ENCODE peak calls at places on chromosomes 11 and 22, in five cellular contexts. T is pancreas; X is activated CD8-positive, alpha-beta memory T cell treated with anti-CD3 and anti-CD28 coated beads for 48 hours; A is stimulated activated CD4-positive, alpha-beta T cell treated with anti-CD3 and anti-CD28 coated beads, Interleukin-2, amount 100 ng/mL, for 48 hours; G is cardiac septum. B is an unnamed sample.

GRCh38 chr11:8689726-8690255 is 7.2 kb downstream of the RPL27A start:
- DNase-seq in T (no peak), G (no peak), X (no peak), A (no peak), B (no peak)

GRCh38 chr22:45896153-45896951 is 80.6 kb downstream of the WNT7B start:
- DNase-seq in A (no peak), T (peak), X (no peak), G (no peak), B (no peak)

GRCh38 chr22:38172489-38173155 is 9.0 kb downstream of the PLA2G6 start:
- DNase-seq in A (no peak), T (peak), X (peak), G (no peak), B (no peak)

GRCh38 chr11:13963949-13964770 is 1.6 kb downstream of the SPON1 start:
- DNase-seq in A (peak), T (no peak), X (no peak), G (no peak), B (no peak)

GRCh38 chr11:134468081-134468668 is 56.1 kb upstream of the B3GAT1 start:
- DNase-seq in X (no peak), G (no peak), A (no peak), T (no peak), B (no peak)

GRCh38 chr11:44528103-44528502 is 37.4 kb upstream of the CD82 start:
- DNase-seq in T (no peak), X (no peak), G (no peak), A (no peak), B (no peak)

GRCh38 chr11:120599816-120600420 is 88.4 kb downstream of the GRIK4 start:
- DNase-seq in X (no peak), T (no peak), G (peak), A (no peak), B (no peak)

GRCh38 chr11:124669193-124669592 is 4.3 kb downstream of the SIAE start:
- DNase-seq in A (peak), T (no peak), G (no peak), X (no peak), B (no peak)

GRCh38 chr22:17773606-17774205 is 563 bp downstream of the BID start:
- DNase-seq in X (peak), G (no peak), A (peak), T (peak), B (no peak)

GRCh38 chr11:113906038-113906437 is 1.4 kb downstream of the HTR3B start:
- DNase-seq in G (no peak), T (no peak), A (no peak), X (no peak), B (no peak)

GRCh38 chr11:110759972-110760381 is 47.7 kb upstream of the ARHGAP20 start:
- DNase-seq in A (no peak), X (no peak), G (no peak), T (no peak), B (no peak)

GRCh38 chr11:125165111-125165663 is 636 bp downstream of the PKNOX2 start:
- DNase-seq in G (no peak), X (no peak), A (no peak), T (peak), B (no peak)

GRCh38 chr22:29300467-29300806 is 6.0 kb upstream of the GAS2L1 start:
- DNase-seq in X (no peak), T (no peak), G (no peak), A (no peak), B (no peak)

GRCh38 chr11:115222218-115222862 is 281.9 kb downstream of the CADM1 start:
- DNase-seq in X (no peak), T (no peak), G (no peak), A (no peak), B (no peak)

GRCh38 chr22:19360862-19361261 is 69.3 kb upstream of the CLTCL1 start:
- DNase-seq in X (no peak), T (no peak), G (no peak), A (no peak), B (no peak)

GRCh38 chr11:38593649-38594048 is 1995.6 kb upstream of the RAG2 start:
- DNase-seq in T (no peak), A (no peak), X (no peak), G (no peak), B (no peak)

GRCh38 chr11:82046778-82047177 is 686.9 kb downstream of the FAM181B start:
- DNase-seq in T (no peak), G (no peak), X (no peak), A (no peak), B (no peak)

GRCh38 chr11:117843666-117844484 is 19.3 kb upstream of the FXYD2 start:
- DNase-seq in A (peak), X (peak), T (peak), G (peak), B (no peak)

GRCh38 chr11:13384837-13385417 is 78.1 kb downstream of the BTBD10 start:
- DNase-seq in X (no peak), A (peak), T (no peak), G (no peak), B (no peak)

GRCh38 chr11:127017482-127017881 is 16.9 kb upstream of the KIRREL3 start:
- DNase-seq in G (no peak), X (no peak), A (no peak), T (no peak), B (peak)

GRCh38 chr11:89420981-89421380 is 70.2 kb downstream of the NOX4 start:
- DNase-seq in G (no peak), T (no peak), X (no peak), A (no peak), B (no peak)

GRCh38 chr11:109845437-109845836 is 247.8 kb upstream of the ZC3H12C start:
- DNase-seq in G (no peak), A (no peak), X (no peak), T (no peak), B (no peak)

GRCh38 chr11:57474017-57474750 is 13.9 kb downstream of the RTN4RL2 start:
- DNase-seq in T (no peak), G (no peak), X (no peak), A (no peak), B (no peak)

GRCh38 chr11:120660024-120660565 is 148.5 kb downstream of the GRIK4 start:
- DNase-seq in A (peak), G (no peak), T (no peak), X (no peak), B (no peak)

GRCh38 chr11:69361048-69361447 is 67.1 kb downstream of the MYEOV start:
- DNase-seq in G (peak), T (no peak), A (no peak), X (no peak), B (no peak)

GRCh38 chr11:71988050-71988449 is 10.7 kb upstream of the IL18BP start:
- DNase-seq in X (no peak), T (no peak), A (no peak), G (no peak), B (no peak)

GRCh38 chr22:48659393-48659792 is 1168.3 kb downstream of the BRD1 start:
- DNase-seq in X (no peak), T (no peak), G (no peak), A (no peak), B (no peak)

GRCh38 chr22:20859615-20860014 is 808 bp downstream of the SNAP29 start:
- DNase-seq in T (no peak), X (no peak), A (no peak), G (no peak), B (no peak)

GRCh38 chr11:99037057-99037456 is 16.3 kb downstream of the CNTN5 start:
- DNase-seq in X (no peak), A (no peak), G (no peak), T (no peak), B (no peak)

GRCh38 chr22:33758125-33758483 is 162.2 kb downstream of the LARGE1 start:
- DNase-seq in A (no peak), X (no peak), T (no peak), G (no peak), B (no peak)

GRCh38 chr11:64531422-64531821 is 59.6 kb upstream of the SLC22A12 start:
- DNase-seq in G (no peak), A (no peak), X (no peak), T (no peak), B (no peak)

GRCh38 chr11:119671048-119671447 is 58.0 kb downstream of the NECTIN1 start:
- DNase-seq in G (peak), X (no peak), A (no peak), T (peak), B (no peak)

GRCh38 chr11:86510674-86511073 is 136.0 kb downstream of the CCDC81 start:
- DNase-seq in A (no peak), X (no peak), G (no peak), T (no peak), B (no peak)